ENCODE peak calls at places on chromosomes 13 and 19, in ten cellular contexts. One of them, this sample, is unnamed.

GRCh38 chr19:30314056-30314804 is 58.0 kb upstream of the ZNF536 start:
- DNase-seq in posterior cingulate gyrus: no peak
- DNase-seq in A549: no peak
- DNase-seq in central memory CD4-positive, alpha-beta T cell: no peak
- DNase-seq in 8988T: no peak
- DNase-seq in H7: no peak
- DNase-seq in progenitor cell of endocrine pancreas: no peak
- DNase-seq in cardiac muscle cell: no peak
- DNase-seq in upper lobe of right lung: no peak
- DNase-seq in T-helper 2 cell: no peak
- DNase-seq in this sample: no peak

GRCh38 chr19:55088543-55089265 is 13.0 kb downstream of the EPS8L1 start:
- DNase-seq in posterior cingulate gyrus: no peak
- DNase-seq in A549: peak
- DNase-seq in central memory CD4-positive, alpha-beta T cell: peak
- DNase-seq in 8988T: peak
- DNase-seq in H7: peak
- DNase-seq in progenitor cell of endocrine pancreas: peak
- DNase-seq in cardiac muscle cell: peak
- DNase-seq in upper lobe of right lung: peak
- DNase-seq in T-helper 2 cell: peak
- DNase-seq in this sample: peak

GRCh38 chr13:47136659-47136975 is 239.8 kb upstream of the HTR2A start:
- DNase-seq in posterior cingulate gyrus: no peak
- DNase-seq in A549: no peak
- DNase-seq in central memory CD4-positive, alpha-beta T cell: no peak
- DNase-seq in 8988T: no peak
- DNase-seq in H7: no peak
- DNase-seq in progenitor cell of endocrine pancreas: no peak
- DNase-seq in cardiac muscle cell: no peak
- DNase-seq in upper lobe of right lung: no peak
- DNase-seq in T-helper 2 cell: no peak
- DNase-seq in this sample: no peak

GRCh38 chr13:57353831-57354230 is 186.8 kb downstream of the PRR20E start:
- DNase-seq in posterior cingulate gyrus: no peak
- DNase-seq in A549: no peak
- DNase-seq in central memory CD4-positive, alpha-beta T cell: no peak
- DNase-seq in 8988T: no peak
- DNase-seq in H7: no peak
- DNase-seq in progenitor cell of endocrine pancreas: no peak
- DNase-seq in cardiac muscle cell: no peak
- DNase-seq in upper lobe of right lung: no peak
- DNase-seq in T-helper 2 cell: no peak
- DNase-seq in this sample: no peak

GRCh38 chr19:35120492-35120891 is 4.9 kb downstream of the FXYD3 start:
- DNase-seq in posterior cingulate gyrus: no peak
- DNase-seq in A549: peak
- DNase-seq in central memory CD4-positive, alpha-beta T cell: no peak
- DNase-seq in 8988T: no peak
- DNase-seq in H7: no peak
- DNase-seq in progenitor cell of endocrine pancreas: no peak
- DNase-seq in cardiac muscle cell: peak
- DNase-seq in upper lobe of right lung: no peak
- DNase-seq in T-helper 2 cell: no peak
- DNase-seq in this sample: no peak

GRCh38 chr19:39845621-39846175 is 481 bp downstream of the FBL start:
- DNase-seq in posterior cingulate gyrus: no peak
- DNase-seq in A549: no peak
- DNase-seq in central memory CD4-positive, alpha-beta T cell: no peak
- DNase-seq in 8988T: no peak
- DNase-seq in H7: no peak
- DNase-seq in progenitor cell of endocrine pancreas: no peak
- DNase-seq in cardiac muscle cell: peak
- DNase-seq in upper lobe of right lung: peak
- DNase-seq in T-helper 2 cell: no peak
- DNase-seq in this sample: no peak

GRCh38 chr13:65912516-65912915 is 1317.6 kb downstream of the PCDH9 start:
- DNase-seq in posterior cingulate gyrus: no peak
- DNase-seq in A549: no peak
- DNase-seq in central memory CD4-positive, alpha-beta T cell: no peak
- DNase-seq in 8988T: no peak
- DNase-seq in H7: no peak
- DNase-seq in progenitor cell of endocrine pancreas: no peak
- DNase-seq in cardiac muscle cell: no peak
- DNase-seq in upper lobe of right lung: no peak
- DNase-seq in T-helper 2 cell: no peak
- DNase-seq in this sample: no peak

GRCh38 chr13:35472308-35473008 is 4.0 kb downstream of the MAB21L1 start:
- DNase-seq in posterior cingulate gyrus: no peak
- DNase-seq in A549: no peak
- DNase-seq in central memory CD4-positive, alpha-beta T cell: no peak
- DNase-seq in 8988T: no peak
- DNase-seq in H7: peak
- DNase-seq in progenitor cell of endocrine pancreas: no peak
- DNase-seq in cardiac muscle cell: no peak
- DNase-seq in upper lobe of right lung: no peak
- DNase-seq in T-helper 2 cell: peak
- DNase-seq in this sample: no peak

GRCh38 chr13:38369058-38369457 is 19.4 kb downstream of the UFM1 start:
- DNase-seq in posterior cingulate gyrus: no peak
- DNase-seq in A549: no peak
- DNase-seq in central memory CD4-positive, alpha-beta T cell: no peak
- DNase-seq in 8988T: no peak
- DNase-seq in H7: no peak
- DNase-seq in progenitor cell of endocrine pancreas: no peak
- DNase-seq in cardiac muscle cell: no peak
- DNase-seq in upper lobe of right lung: no peak
- DNase-seq in T-helper 2 cell: no peak
- DNase-seq in this sample: no peak

GRCh38 chr13:34701919-34702318 is 240.2 kb upstream of the NBEA start:
- DNase-seq in posterior cingulate gyrus: no peak
- DNase-seq in A549: no peak
- DNase-seq in central memory CD4-positive, alpha-beta T cell: no peak
- DNase-seq in 8988T: no peak
- DNase-seq in H7: no peak
- DNase-seq in progenitor cell of endocrine pancreas: no peak
- DNase-seq in cardiac muscle cell: no peak
- DNase-seq in upper lobe of right lung: no peak
- DNase-seq in T-helper 2 cell: no peak
- DNase-seq in this sample: no peak

GRCh38 chr19:16897572-16898056 is 8.8 kb downstream of the F2RL3 start:
- DNase-seq in posterior cingulate gyrus: no peak
- DNase-seq in A549: no peak
- DNase-seq in central memory CD4-positive, alpha-beta T cell: peak
- DNase-seq in 8988T: no peak
- DNase-seq in H7: no peak
- DNase-seq in progenitor cell of endocrine pancreas: no peak
- DNase-seq in cardiac muscle cell: no peak
- DNase-seq in upper lobe of right lung: no peak
- DNase-seq in T-helper 2 cell: peak
- DNase-seq in this sample: no peak

GRCh38 chr13:62482351-62482750 is 1066.7 kb upstream of the PCDH20 start:
- DNase-seq in posterior cingulate gyrus: no peak
- DNase-seq in A549: no peak
- DNase-seq in central memory CD4-positive, alpha-beta T cell: no peak
- DNase-seq in 8988T: no peak
- DNase-seq in H7: no peak
- DNase-seq in progenitor cell of endocrine pancreas: no peak
- DNase-seq in cardiac muscle cell: no peak
- DNase-seq in upper lobe of right lung: no peak
- DNase-seq in T-helper 2 cell: no peak
- DNase-seq in this sample: no peak

GRCh38 chr19:46925548-46925950 is 64.8 kb downstream of the ARHGAP35 start:
- DNase-seq in posterior cingulate gyrus: no peak
- DNase-seq in A549: peak
- DNase-seq in central memory CD4-positive, alpha-beta T cell: no peak
- DNase-seq in 8988T: no peak
- DNase-seq in H7: no peak
- DNase-seq in progenitor cell of endocrine pancreas: no peak
- DNase-seq in cardiac muscle cell: no peak
- DNase-seq in upper lobe of right lung: no peak
- DNase-seq in T-helper 2 cell: no peak
- DNase-seq in this sample: no peak

GRCh38 chr19:41888926-41889325 is 5.9 kb downstream of the ARHGEF1 start:
- DNase-seq in posterior cingulate gyrus: no peak
- DNase-seq in A549: no peak
- DNase-seq in central memory CD4-positive, alpha-beta T cell: no peak
- DNase-seq in 8988T: no peak
- DNase-seq in H7: no peak
- DNase-seq in progenitor cell of endocrine pancreas: no peak
- DNase-seq in cardiac muscle cell: no peak
- DNase-seq in upper lobe of right lung: no peak
- DNase-seq in T-helper 2 cell: no peak
- DNase-seq in this sample: no peak

GRCh38 chr13:33744589-33745369 is 73.2 kb upstream of the RFC3 start:
- DNase-seq in posterior cingulate gyrus: no peak
- DNase-seq in A549: no peak
- DNase-seq in central memory CD4-positive, alpha-beta T cell: no peak
- DNase-seq in 8988T: no peak
- DNase-seq in H7: no peak
- DNase-seq in progenitor cell of endocrine pancreas: no peak
- DNase-seq in cardiac muscle cell: peak
- DNase-seq in upper lobe of right lung: peak
- DNase-seq in T-helper 2 cell: no peak
- DNase-seq in this sample: no peak

GRCh38 chr19:45245826-45246225 is 619 bp upstream of the EXOC3L2 start:
- DNase-seq in posterior cingulate gyrus: no peak
- DNase-seq in A549: no peak
- DNase-seq in central memory CD4-positive, alpha-beta T cell: no peak
- DNase-seq in 8988T: no peak
- DNase-seq in H7: no peak
- DNase-seq in progenitor cell of endocrine pancreas: no peak
- DNase-seq in cardiac muscle cell: peak
- DNase-seq in upper lobe of right lung: no peak
- DNase-seq in T-helper 2 cell: no peak
- DNase-seq in this sample: no peak

GRCh38 chr19:44753932-44754742 is 5.6 kb downstream of the BCL3 start:
- DNase-seq in posterior cingulate gyrus: no peak
- DNase-seq in A549: peak
- DNase-seq in central memory CD4-positive, alpha-beta T cell: peak
- DNase-seq in 8988T: peak
- DNase-seq in H7: peak
- DNase-seq in progenitor cell of endocrine pancreas: no peak
- DNase-seq in cardiac muscle cell: peak
- DNase-seq in upper lobe of right lung: peak
- DNase-seq in T-helper 2 cell: peak
- DNase-seq in this sample: peak

GRCh38 chr19:45632468-45633196 is 6.6 kb downstream of the EML2 start:
- DNase-seq in posterior cingulate gyrus: no peak
- DNase-seq in A549: peak
- DNase-seq in central memory CD4-positive, alpha-beta T cell: peak
- DNase-seq in 8988T: peak
- DNase-seq in H7: peak
- DNase-seq in progenitor cell of endocrine pancreas: peak
- DNase-seq in cardiac muscle cell: peak
- DNase-seq in upper lobe of right lung: peak
- DNase-seq in T-helper 2 cell: peak
- DNase-seq in this sample: peak